ENCODE peak calls at places on chromosomes 11 and 22, in ten cellular contexts. Q is DMS79 treated with DMSO at 0.1 percent for 48 hours, K is NCI-H345, B is epithelial cell of esophagus, I is mucosa of gallbladder, O is A549, G is hippocampal formation, P is caudate nucleus, N is heart left ventricle, W is T-cell. X is an unnamed sample.

GRCh38 chr22:49961601-49962011 is 1.0 kb downstream of the PIM3 start:
- DNase-seq in I (no peak), W (no peak), N (no peak), K (no peak), P (no peak), O (no peak), Q (no peak), G (no peak), B (no peak), X (no peak)

GRCh38 chr11:31882951-31883392 is 71.8 kb upstream of the PAX6 start:
- DNase-seq in W (no peak), Q (no peak), P (no peak), I (no peak), B (no peak), O (no peak), G (no peak), K (no peak), N (no peak), X (no peak)

GRCh38 chr22:29635734-29636357 is 32.4 kb downstream of the NF2 start:
- DNase-seq in Q (peak; percentile 33), N (no peak), W (no peak), O (peak; percentile 28), G (no peak), B (peak; percentile 71), P (no peak), I (no peak), K (peak; percentile 20), X (no peak)

GRCh38 chr11:22920939-22921565 is 60.8 kb upstream of the CCDC179 start:
- DNase-seq in W (no peak), N (no peak), K (peak; percentile 72), B (peak; percentile 63), G (peak; percentile 0), I (peak; percentile 48), P (no peak), Q (peak; percentile 46), O (peak; percentile 7), X (no peak)

GRCh38 chr11:46397526-46397925 is 6.0 kb upstream of the CHRM4 start:
- DNase-seq in I (no peak), O (no peak), N (no peak), B (no peak), W (no peak), K (no peak), Q (no peak), P (no peak), G (no peak), X (no peak)

GRCh38 chr11:67406420-67406968 is 2.6 kb downstream of the TBC1D10C start:
- DNase-seq in G (no peak), B (no peak), W (no peak), I (no peak), P (no peak), K (no peak), O (no peak), N (no peak), Q (no peak), X (no peak)

GRCh38 chr22:19406281-19406811 is 25.2 kb downstream of the HIRA start:
- DNase-seq in W (no peak), N (no peak), P (no peak), K (no peak), B (no peak), I (no peak), O (no peak), Q (no peak), G (no peak), X (no peak)

GRCh38 chr22:20243545-20244249 is 24.4 kb downstream of the RTN4R start:
- DNase-seq in I (peak; percentile 60), N (peak; percentile 84), B (peak; percentile 62), Q (peak; percentile 77), K (peak; percentile 77), W (peak; percentile 44), O (peak; percentile 13), G (peak; percentile 43), P (peak; percentile 72), X (peak; percentile 71)

GRCh38 chr22:33932997-33933396 is 12.7 kb upstream of the LARGE1 start:
- DNase-seq in K (no peak), P (no peak), W (no peak), I (no peak), Q (no peak), O (no peak), N (no peak), B (peak; percentile 21), G (no peak), X (no peak)

GRCh38 chr11:121615506-121615905 is 162.7 kb upstream of the SORL1-AS1 start:
- DNase-seq in I (no peak), W (no peak), G (no peak), B (peak; percentile 68), P (no peak), Q (no peak), K (no peak), O (no peak), N (no peak), X (no peak)

GRCh38 chr22:45503816-45504702 is 1.4 kb downstream of the FBLN1 start:
- DNase-seq in K (no peak), I (no peak), Q (peak; percentile 20), W (no peak), P (no peak), G (no peak), N (peak; percentile 50), O (no peak), B (no peak), X (no peak)

GRCh38 chr11:46692450-46692849 is 8.0 kb downstream of the ARHGAP1 start:
- DNase-seq in I (no peak), P (no peak), W (no peak), G (no peak), K (no peak), O (no peak), Q (no peak), N (no peak), B (no peak), X (no peak)

GRCh38 chr22:35215993-35216392 is 41.3 kb upstream of the HMGXB4 start:
- DNase-seq in P (no peak), I (no peak), W (no peak), N (no peak), Q (no peak), B (no peak), G (no peak), K (no peak), O (no peak), X (no peak)

GRCh38 chr11:73257342-73258103 is 14.6 kb upstream of the P2RY6 start:
- DNase-seq in O (no peak), K (no peak), B (peak; percentile 92), N (peak; percentile 60), Q (no peak), P (no peak), I (no peak), G (no peak), W (no peak), X (no peak)

GRCh38 chr11:5476184-5476819 is 12.2 kb upstream of the OR52D1 start:
- DNase-seq in B (peak; percentile 64), K (peak; percentile 53), O (peak; percentile 52), P (no peak), I (peak; percentile 29), G (no peak), N (no peak), W (no peak), Q (no peak), X (no peak)

X was measured in occipital lobe.